ENCODE peak calls at places on chromosome 13, in five cellular contexts. F is GM23248, J is PC-3, Q is GM23338, M is PC-9. O is an unnamed sample.
A peak's percentile ranks its signal among the peaks of the same experiment; 100 is the strongest.

GRCh38 chr13:113951246-113951999 is 22.5 kb downstream of the C13orf46 start:
- DNase-seq in J (peak; percentile 85), M (peak; percentile 60), F (peak; percentile 80), Q (peak; percentile 79), O (peak; percentile 88)

GRCh38 chr13:49985129-49985528 is 11.7 kb upstream of the TRIM13 start:
- DNase-seq in F (no peak), J (no peak), Q (no peak), M (no peak), O (no peak)

GRCh38 chr13:95267662-95268369 is 33.4 kb downstream of the ABCC4 start:
- DNase-seq in J (peak; percentile 56), F (peak; percentile 68), Q (no peak), M (no peak), O (no peak)

GRCh38 chr13:50793026-50793425 is 50.5 kb downstream of the DLEU7 start:
- DNase-seq in Q (no peak), J (no peak), F (no peak), M (no peak), O (no peak)

GRCh38 chr13:21034602-21035190 is 26.7 kb downstream of the LATS2 start:
- DNase-seq in J (peak; percentile 36), Q (peak; percentile 63), M (no peak), F (peak; percentile 34), O (no peak)

GRCh38 chr13:33464345-33464744 is 178.8 kb upstream of the STARD13 start:
- DNase-seq in F (no peak), Q (no peak), M (no peak), J (no peak), O (no peak)

GRCh38 chr13:98490195-98490771 is 86.6 kb downstream of the STK24 start:
- DNase-seq in J (no peak), Q (no peak), M (no peak), F (no peak), O (no peak)

GRCh38 chr13:96967248-96967745 is 27.0 kb downstream of the OXGR1 start:
- DNase-seq in Q (peak; percentile 72), J (peak; percentile 26), F (peak; percentile 34), M (no peak), O (peak; percentile 73)

GRCh38 chr13:42865703-42866102 is 84.3 kb downstream of the FAM216B start:
- DNase-seq in Q (no peak), M (no peak), F (peak; percentile 5), J (no peak), O (peak; percentile 9)

GRCh38 chr13:97781891-97782305 is 171.6 kb upstream of the IPO5 start:
- DNase-seq in F (peak; percentile 2), Q (no peak), J (no peak), M (no peak), O (no peak)

GRCh38 chr13:100789481-100789880 is 114.9 kb upstream of the TMTC4 start:
- DNase-seq in F (peak; percentile 5), J (no peak), Q (no peak), M (no peak), O (no peak)

GRCh38 chr13:30466358-30466714 is 600 bp upstream of the HMGB1 start:
- DNase-seq in M (no peak), Q (peak; percentile 50), F (peak; percentile 64), J (peak; percentile 30), O (peak; percentile 83)

GRCh38 chr13:47594833-47595232 is 406.2 kb downstream of the SUCLA2 start:
- DNase-seq in Q (peak; percentile 41), M (no peak), J (peak; percentile 37), F (peak; percentile 9), O (peak; percentile 71)

GRCh38 chr13:91722267-91722884 is 324.0 kb downstream of the GPC5 start:
- DNase-seq in Q (peak; percentile 72), J (peak; percentile 41), F (peak; percentile 55), M (no peak), O (peak; percentile 71)

GRCh38 chr13:107192289-107192688 is 624.4 kb upstream of the ARGLU1 start:
- DNase-seq in Q (peak; percentile 56), F (no peak), M (no peak), J (no peak), O (no peak)

GRCh38 chr13:95020298-95020987 is 280.8 kb downstream of the ABCC4 start:
- DNase-seq in M (peak; percentile 69), F (no peak), Q (no peak), J (peak; percentile 86), O (no peak)

GRCh38 chr13:99316657-99317244 is 9.6 kb upstream of the GPR183 start:
- DNase-seq in J (no peak), F (no peak), M (no peak), Q (no peak), O (no peak)

GRCh38 chr13:59111711-59112110 is 1052.0 kb downstream of the DIAPH3 start:
- DNase-seq in M (no peak), Q (no peak), J (no peak), F (peak; percentile 0), O (no peak)

GRCh38 chr13:102799544-102800144 is 725 bp downstream of the BIVM start:
- DNase-seq in Q (peak; percentile 21), J (no peak), M (no peak), F (peak; percentile 61), O (no peak)

GRCh38 chr13:73077867-73078266 is 19.1 kb downstream of the KLF5 start:
- DNase-seq in J (no peak), M (no peak), F (no peak), Q (no peak), O (no peak)

GRCh38 chr13:85661639-85662038 is 137.6 kb downstream of the SLITRK6 start:
- DNase-seq in J (no peak), M (no peak), Q (no peak), F (no peak), O (no peak)

GRCh38 chr13:90055121-90055520 is 1292.4 kb upstream of the MIR17HG start:
- DNase-seq in F (peak; percentile 12), M (peak; percentile 80), J (peak; percentile 79), Q (no peak), O (no peak)

GRCh38 chr13:31234729-31235128 is 35.0 kb downstream of the B3GLCT start:
- DNase-seq in F (peak; percentile 44), Q (peak; percentile 65), J (peak; percentile 14), M (no peak), O (peak; percentile 66)

GRCh38 chr13:107644136-107644535 is 571.2 kb downstream of the LIG4 start:
- DNase-seq in M (no peak), J (no peak), Q (no peak), F (no peak), O (no peak)

GRCh38 chr13:113353254-113353653 is 10.7 kb downstream of the GRTP1 start:
- DNase-seq in M (no peak), Q (no peak), J (no peak), F (no peak), O (no peak)

GRCh38 chr13:99468971-99469545 is 32.2 kb upstream of the TM9SF2 start:
- DNase-seq in M (peak; percentile 43), F (peak; percentile 16), Q (peak; percentile 28), J (no peak), O (no peak)

DNA sequence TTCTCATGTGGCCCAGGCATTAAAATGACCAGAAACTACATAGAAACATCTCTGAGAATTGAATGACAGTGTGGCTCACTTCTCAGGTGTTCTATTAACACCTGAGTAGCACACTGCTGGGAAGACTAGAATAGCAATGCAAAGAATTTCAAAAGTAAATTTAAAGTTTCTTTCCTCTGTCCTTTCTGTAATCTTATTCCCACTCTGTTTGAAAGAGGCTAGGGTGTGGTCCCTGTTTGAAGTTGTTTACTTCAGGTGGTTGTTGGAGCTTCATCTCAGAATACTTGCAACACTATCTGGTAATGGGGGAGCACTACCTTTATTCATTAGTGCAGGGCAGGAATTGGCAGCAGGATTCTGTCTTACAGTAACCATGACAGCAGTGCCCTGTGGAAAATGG is 1210.3 kb upstream of the ATXN8OS start:
- DNase-seq in M (no peak), F (no peak), J (no peak), Q (peak; percentile 44), O (no peak)
- H3K9me2 ChIP-seq in M (no peaks in the 10 kb centered on the region), F (no peaks in the 10 kb centered on the region), J (no peaks in the 10 kb centered on the region), Q (no peaks in the 10 kb centered on the region), O (no peaks in the 10 kb centered on the region)

DNA sequence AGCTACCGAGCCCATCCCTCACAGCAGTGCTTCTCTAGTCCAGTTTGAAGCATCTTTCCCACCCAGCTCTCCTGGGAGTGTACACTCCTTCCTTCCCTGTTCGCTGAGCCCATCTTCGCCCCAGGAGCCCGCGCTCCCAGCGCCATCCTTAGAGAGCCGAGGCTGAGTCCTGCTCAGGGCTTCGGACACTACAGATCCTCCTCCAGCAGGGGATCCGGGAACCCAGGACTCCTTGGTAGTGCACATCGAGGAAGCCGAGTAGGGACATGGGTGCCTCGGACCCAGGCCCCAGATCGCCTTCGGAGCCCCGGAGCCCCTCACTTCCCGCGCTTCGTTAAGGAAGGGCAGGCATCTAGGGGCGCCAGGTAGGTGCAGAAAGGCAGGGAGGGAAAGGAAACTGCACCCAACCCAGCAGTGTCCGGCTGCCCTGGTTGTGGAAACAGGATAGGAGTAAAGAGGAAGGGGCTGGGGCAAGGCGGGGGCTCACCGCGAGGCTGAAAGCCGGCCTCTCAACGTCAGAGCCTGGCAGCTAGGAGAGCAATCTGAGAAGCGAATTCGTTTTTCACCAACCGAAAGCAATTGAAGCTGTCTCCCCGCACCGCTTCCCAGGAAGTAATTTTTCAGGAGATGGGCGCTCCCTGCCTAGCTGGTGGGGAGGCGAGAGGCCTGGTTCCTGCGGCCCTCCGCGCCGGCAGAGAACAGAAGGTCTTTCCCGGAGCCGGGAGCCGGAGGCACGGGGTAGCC is 1.0 kb downstream of the PDX1 start:
- DNase-seq in F (peak; percentile 46), M (no peak), Q (peak; percentile 52), J (peak; percentile 26), O (no peak)
- H2AFZ ChIP-seq in F (peak overlapping the region; percentile 48), M (no peak overlapping the region), Q (peak overlapping the region; percentile 52), J (peak overlapping the region; percentile 95), O (no peak overlapping the region)

DNA sequence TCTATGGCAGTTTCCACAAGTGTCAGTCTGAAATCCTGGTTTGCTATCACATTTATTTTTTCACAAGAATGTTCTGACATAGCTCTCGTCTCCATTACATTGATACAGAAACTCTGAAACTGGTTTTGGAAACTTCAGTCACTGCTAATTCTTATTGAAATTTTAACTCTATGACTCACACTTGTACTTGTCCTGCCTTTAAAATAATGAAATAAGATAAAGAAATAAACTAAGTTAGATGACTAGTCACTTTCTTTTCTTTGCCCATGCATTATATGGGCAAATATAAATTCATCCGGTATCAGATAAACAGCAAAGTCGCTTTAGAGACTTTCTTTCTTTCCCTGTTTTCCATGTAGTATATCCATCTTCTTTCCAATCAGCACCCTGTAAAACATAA is 257.5 kb downstream of the PCDH9 start:
- DNase-seq in M (no peak), F (no peak), Q (no peak), J (no peak), O (no peak)
- H3K9me2 ChIP-seq in M (peaks cover 5% of the 10 kb centered on the region), F (no peaks in the 10 kb centered on the region), Q (no peaks in the 10 kb centered on the region), J (no peaks in the 10 kb centered on the region), O (no peaks in the 10 kb centered on the region)

GRCh38 chr13:24671367-24672117 is 8.7 kb upstream of the ATP12A start:
- DNase-seq in F (peak; percentile 97), Q (peak; percentile 87), J (peak; percentile 86), M (peak; percentile 95), O (no peak)

GRCh38 chr13:24668955-24669354 is 11.3 kb upstream of the ATP12A start:
- DNase-seq in F (peak; percentile 42), J (peak; percentile 86), M (peak; percentile 90), Q (no peak), O (peak; percentile 27)

GRCh38 chr13:24670174-24670573 is 10.0 kb upstream of the ATP12A start:
- DNase-seq in F (no peak), J (no peak), Q (no peak), M (no peak), O (no peak)

GRCh38 chr13:24672141-24673132 is 7.8 kb upstream of the ATP12A start:
- DNase-seq in J (no peak), M (no peak), Q (no peak), F (peak; percentile 43), O (peak; percentile 80)

DNA sequence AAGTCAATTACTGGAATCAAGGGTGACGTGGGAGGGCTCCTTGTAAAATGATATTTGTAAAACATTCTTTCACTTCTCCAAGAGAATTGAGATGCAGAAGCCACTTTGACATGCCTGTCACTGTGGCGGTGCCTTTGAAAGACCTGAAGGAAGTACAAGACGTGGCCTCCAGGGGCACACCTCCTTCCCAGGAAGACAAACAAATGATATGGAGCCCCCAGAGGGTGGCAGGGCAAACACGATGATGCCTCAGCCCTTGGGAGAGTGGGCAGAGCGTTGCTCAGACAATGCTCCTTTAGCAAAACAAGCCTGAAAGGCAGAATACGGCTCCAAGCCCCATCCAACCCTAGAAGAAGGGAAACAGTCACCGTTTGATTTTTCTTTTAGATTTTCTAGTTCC is 9.3 kb upstream of the ATP12A start:
- DNase-seq in M (no peak), F (peak; percentile 75), Q (peak; percentile 87), J (peak; percentile 54), O (peak; percentile 55)
- H2AFZ ChIP-seq in M (peak overlapping the region; percentile 15), F (peak overlapping the region; percentile 90), Q (peak overlapping the region; percentile 53), J (peak overlapping the region; percentile 81), O (no peak overlapping the region)

O was measured in Karpas-422.